ENCODE peak calls at places on chromosomes 3 and 15, in four cellular contexts. Y is fibroblast of villous mesenchyme, D is fibroblast of mammary gland, A is HS-5. P is an unnamed sample.

GRCh38 chr15:28919201-28919627 is 33.4 kb downstream of the APBA2 start:
- DNase-seq in D (no peak), A (no peak), Y (no peak), P (no peak)

GRCh38 chr3:13092621-13093339 is 19.6 kb upstream of the IQSEC1 start:
- DNase-seq in Y (no peak), A (no peak), D (no peak), P (no peak)

GRCh38 chr3:8366214-8366613 is 135.4 kb upstream of the LMCD1 start:
- DNase-seq in Y (no peak), A (no peak), D (no peak), P (no peak)

GRCh38 chr3:27333843-27334242 is 35.3 kb downstream of the NEK10 start:
- DNase-seq in Y (no peak), A (no peak), D (no peak), P (no peak)

GRCh38 chr3:10223676-10224639 is 24.3 kb upstream of the TATDN2 start:
- DNase-seq in D (no peak), A (no peak), Y (no peak), P (no peak)

GRCh38 chr15:36315649-36316048 is 263.8 kb upstream of the CDIN1 start:
- DNase-seq in Y (no peak), A (no peak), D (no peak), P (no peak)

GRCh38 chr3:124266517-124266916 is 274.6 kb upstream of the ROPN1 start:
- DNase-seq in Y (peak; percentile 30), D (no peak), A (no peak), P (no peak)

GRCh38 chr15:32651229-32651837 is 9.8 kb downstream of the SCG5 start:
- DNase-seq in D (peak; percentile 73), Y (peak; percentile 60), A (no peak), P (no peak)

GRCh38 chr3:151214459-151214858 is 11.4 kb upstream of the GPR171 start:
- DNase-seq in D (no peak), Y (no peak), A (no peak), P (no peak)